ENCODE peak calls at places on chromosomes 3 and 15, in four cellular contexts. M is fibroblast of lung, T is left lung, R is glutamatergic neuron. W is an unnamed sample.

GRCh38 chr3:182258538-182259177 is 534.6 kb upstream of the ATP11B start:
- DNase-seq in R (no peak), M (peak), T (no peak), W (no peak)

GRCh38 chr15:90364251-90364650 is 12.2 kb downstream of the ZNF774 start:
- DNase-seq in M (peak), T (no peak), R (no peak), W (no peak)

GRCh38 chr3:23480324-23480704 is 277.2 kb downstream of the UBE2E2 start:
- DNase-seq in R (peak), T (no peak), M (no peak), W (no peak)

GRCh38 chr3:142964150-142964498 is 650 bp upstream of the PAQR9 start:
- DNase-seq in M (no peak), T (no peak), R (no peak), W (no peak)

GRCh38 chr3:132569153-132569552 is 27.9 kb upstream of the ACKR4 start:
- DNase-seq in T (no peak), R (no peak), M (no peak), W (no peak)

GRCh38 chr15:91067026-91067425 is 33.0 kb upstream of the SV2B start:
- DNase-seq in T (no peak), R (no peak), M (no peak), W (no peak)

GRCh38 chr3:71681224-71681668 is 44.0 kb downstream of the EIF4E3 start:
- DNase-seq in M (peak), R (peak), T (peak), W (peak)

GRCh38 chr3:107217161-107217560 is 160.1 kb upstream of the CCDC54 start:
- DNase-seq in R (no peak), M (peak), T (no peak), W (peak)

GRCh38 chr3:19967812-19968211 is 20.9 kb downstream of the RAB5A start:
- DNase-seq in M (no peak), R (no peak), T (no peak), W (no peak)

GRCh38 chr15:63856711-63857458 is 23.1 kb upstream of the HERC1 start:
- DNase-seq in T (no peak), R (no peak), M (no peak), W (peak)

GRCh38 chr3:112005091-112005672 is 6.5 kb downstream of the TAGLN3 start:
- DNase-seq in R (no peak), T (no peak), M (peak), W (no peak)

GRCh38 chr3:177468331-177468730 is 271.0 kb upstream of the TBL1XR1 start:
- DNase-seq in R (no peak), M (peak), T (peak), W (peak)

GRCh38 chr3:155217591-155217990 is 75.9 kb downstream of the STRIT1 start:
- DNase-seq in T (no peak), R (no peak), M (peak), W (peak)

GRCh38 chr3:127441764-127442163 is 148.8 kb downstream of the TPRA1 start:
- DNase-seq in T (peak), M (no peak), R (no peak), W (no peak)

GRCh38 chr3:12541625-12542024 is 3.7 kb downstream of the MKRN2OS start:
- DNase-seq in T (no peak), R (peak), M (no peak), W (no peak)

GRCh38 chr3:125062904-125063618 is 7.3 kb upstream of the HEG1 start:
- DNase-seq in T (peak), R (no peak), M (peak), W (peak)

GRCh38 chr3:64667887-64668581 is 19.8 kb downstream of the ADAMTS9 start:
- DNase-seq in M (no peak), R (no peak), T (peak), W (no peak)

GRCh38 chr3:34382859-34383258 is 584.4 kb downstream of the PDCD6IP start:
- DNase-seq in R (no peak), T (no peak), M (no peak), W (no peak)

GRCh38 chr3:135992072-135992471 is 26.5 kb downstream of the PPP2R3A start:
- DNase-seq in T (no peak), R (no peak), M (peak), W (peak)

GRCh38 chr15:29278436-29279099 is 8.9 kb upstream of the NSMCE3 start:
- DNase-seq in M (peak), T (no peak), R (no peak), W (peak)

GRCh38 chr15:82178061-82178460 is 84.5 kb downstream of the EFL1 start:
- DNase-seq in R (no peak), T (no peak), M (peak), W (peak)

GRCh38 chr15:25061808-25062550 is 107.2 kb downstream of the SNRPN start:
- DNase-seq in R (no peak), T (no peak), M (no peak), W (no peak)

GRCh38 chr3:73245459-73245858 is 184.0 kb downstream of the EBLN2 start:
- DNase-seq in T (no peak), M (no peak), R (no peak), W (no peak)

GRCh38 chr3:128784228-128784627 is 58.2 kb downstream of the RAB7A start:
- DNase-seq in M (no peak), R (peak), T (no peak), W (no peak)

GRCh38 chr3:2589336-2589969 is 490.8 kb downstream of the CNTN4 start:
- DNase-seq in M (no peak), T (no peak), R (no peak), W (no peak)

GRCh38 chr15:93955197-93955596 is 276.2 kb upstream of the MCTP2 start:
- DNase-seq in T (no peak), M (no peak), R (no peak), W (no peak)

GRCh38 chr15:51051776-51052175 is 42.9 kb downstream of the TNFAIP8L3 start:
- DNase-seq in T (peak), M (no peak), R (no peak), W (no peak)

GRCh38 chr15:73293773-73294172 is 75.0 kb downstream of the HCN4 start:
- DNase-seq in T (no peak), M (no peak), R (no peak), W (no peak)

GRCh38 chr15:77510066-77511044 is 89.7 kb downstream of the HMG20A start:
- DNase-seq in R (no peak), M (no peak), T (no peak), W (no peak)

W was measured in brain microvascular endothelial cell.